ENCODE peak calls at places on chromosomes 3 and 15, in six cellular contexts. R is MM.1S, M is GM23248, P is GM23338, G is OCI-LY7, C is hepatocyte. Q is an unnamed sample.
A peak's percentile ranks its signal among the peaks of the same experiment; 100 is the strongest.

GRCh38 chr3:142910280-142910679 is 21.4 kb upstream of the PCOLCE2 start:
- DNase-seq in R (no peak), M (peak; percentile 69), P (no peak), G (no peak), C (peak; percentile 16), Q (no peak)

GRCh38 chr3:54755746-54756145 is 172.1 kb downstream of the LRTM1 start:
- DNase-seq in R (no peak), M (peak; percentile 31), P (no peak), G (no peak), C (no peak), Q (no peak)

GRCh38 chr3:153250450-153250849 is 88.4 kb downstream of the RAP2B start:
- DNase-seq in R (no peak), M (no peak), P (no peak), G (no peak), C (no peak), Q (no peak)

GRCh38 chr15:38864827-38865604 is 300.4 kb upstream of the RASGRP1 start:
- DNase-seq in R (no peak), M (peak; percentile 92), P (no peak), G (no peak), C (peak; percentile 19), Q (no peak)

GRCh38 chr15:48617619-48618018 is 27.9 kb downstream of the FBN1 start:
- DNase-seq in R (no peak), M (peak; percentile 75), P (no peak), G (no peak), C (no peak), Q (no peak)

GRCh38 chr3:41224120-41224806 is 25.0 kb downstream of the CTNNB1 start:
- DNase-seq in R (no peak), M (peak; percentile 93), P (no peak), G (no peak), C (no peak), Q (peak; percentile 44)

GRCh38 chr3:64224826-64225606 is at the start of gene PRICKLE2:
- DNase-seq in R (peak; percentile 94), M (peak; percentile 97), P (peak; percentile 86), G (peak; percentile 92), C (peak; percentile 56), Q (no peak)

GRCh38 chr3:195876297-195877031 is 31.9 kb downstream of the TNK2 start:
- DNase-seq in R (no peak), M (no peak), P (no peak), G (no peak), C (peak; percentile 51), Q (peak; percentile 90)

GRCh38 chr3:44721231-44722102 is 8.0 kb upstream of the ZNF501 start:
- DNase-seq in R (no peak), M (peak; percentile 26), P (peak; percentile 30), G (no peak), C (no peak), Q (no peak)

GRCh38 chr3:127671523-127672428 is 976 bp upstream of the ABTB1 start:
- DNase-seq in R (peak; percentile 10), M (peak; percentile 53), P (peak; percentile 32), G (peak; percentile 33), C (no peak), Q (no peak)

GRCh38 chr3:127495821-127496220 is 94.7 kb downstream of the TPRA1 start:
- DNase-seq in R (no peak), M (no peak), P (no peak), G (no peak), C (no peak), Q (no peak)

GRCh38 chr3:56421205-56421604 is 47.1 kb downstream of the ERC2 start:
- DNase-seq in R (no peak), M (no peak), P (no peak), G (no peak), C (no peak), Q (no peak)

GRCh38 chr15:57253082-57253481 is 123.2 kb upstream of the CGNL1 start:
- DNase-seq in R (no peak), M (no peak), P (peak; percentile 60), G (no peak), C (no peak), Q (no peak)

GRCh38 chr15:80979538-80980200 is 9.9 kb downstream of the MESD start:
- DNase-seq in R (no peak), M (no peak), P (no peak), G (no peak), C (no peak), Q (no peak)

GRCh38 chr15:80978685-80979084 is 10.9 kb downstream of the MESD start:
- DNase-seq in R (no peak), M (peak; percentile 45), P (no peak), G (no peak), C (no peak), Q (peak; percentile 51)

GRCh38 chr15:80982839-80983238 is 6.8 kb downstream of the MESD start:
- DNase-seq in R (no peak), M (no peak), P (no peak), G (no peak), C (no peak), Q (no peak)

GRCh38 chr15:80984856-80985255 is 4.8 kb downstream of the MESD start:
- DNase-seq in R (no peak), M (peak; percentile 55), P (no peak), G (no peak), C (no peak), Q (no peak)

DNA sequence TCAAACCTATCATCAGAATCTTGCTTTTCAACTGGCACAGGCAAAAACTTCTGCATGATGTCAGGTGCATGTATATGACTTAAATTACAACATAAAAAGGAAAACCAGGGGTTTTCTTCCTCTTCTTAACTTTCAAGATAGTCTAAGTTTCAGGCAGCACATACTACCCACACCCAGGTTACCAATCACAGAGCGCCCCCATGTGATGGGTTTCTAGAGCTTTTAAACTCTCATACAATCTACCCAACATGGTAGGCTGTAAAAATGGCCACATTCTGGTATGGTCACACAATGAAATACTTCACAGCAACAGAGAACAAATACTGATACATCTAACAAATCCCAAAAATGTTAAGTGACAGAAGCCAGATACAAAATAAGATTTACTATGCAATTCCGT is 7.4 kb downstream of the MESD start:
- DNase-seq in R (no peak), M (no peak), P (peak; percentile 53), G (no peak), C (no peak), Q (no peak)
- H4K20me1 ChIP-seq in R (peaks cover 9% of the 10 kb centered on the region), M (peaks cover 2% of the 10 kb centered on the region), P (peaks cover 37% of the 10 kb centered on the region), G (peaks cover 18% of the 10 kb centered on the region), C (peaks cover 8% of the 10 kb centered on the region), Q (peaks cover 7% of the 10 kb centered on the region)

GRCh38 chr3:120615863-120616599 is 19.9 kb downstream of the NDUFB4 start:
- DNase-seq in R (no peak), M (peak; percentile 81), P (peak; percentile 13), G (no peak), C (no peak), Q (peak; percentile 40)
- TF ChIP-seq EZH2phosphoT487 in R (no peak), M (no peak), P (no peak), G (no peak), C (no peak), Q (no peak)

GRCh38 chr15:84956199-84956598 is 25.5 kb upstream of the PDE8A start:
- DNase-seq in R (no peak), M (no peak), P (no peak), G (no peak), C (no peak), Q (no peak)

GRCh38 chr15:84962975-84963374 is 18.7 kb upstream of the PDE8A start:
- DNase-seq in R (no peak), M (no peak), P (no peak), G (no peak), C (no peak), Q (peak; percentile 63)

GRCh38 chr15:84960391-84961113 is 21.1 kb upstream of the PDE8A start:
- DNase-seq in R (no peak), M (no peak), P (peak; percentile 76), G (no peak), C (peak; percentile 23), Q (no peak)

GRCh38 chr15:84961707-84962106 is 19.9 kb upstream of the PDE8A start:
- DNase-seq in R (no peak), M (no peak), P (no peak), G (no peak), C (no peak), Q (peak; percentile 54)

DNA sequence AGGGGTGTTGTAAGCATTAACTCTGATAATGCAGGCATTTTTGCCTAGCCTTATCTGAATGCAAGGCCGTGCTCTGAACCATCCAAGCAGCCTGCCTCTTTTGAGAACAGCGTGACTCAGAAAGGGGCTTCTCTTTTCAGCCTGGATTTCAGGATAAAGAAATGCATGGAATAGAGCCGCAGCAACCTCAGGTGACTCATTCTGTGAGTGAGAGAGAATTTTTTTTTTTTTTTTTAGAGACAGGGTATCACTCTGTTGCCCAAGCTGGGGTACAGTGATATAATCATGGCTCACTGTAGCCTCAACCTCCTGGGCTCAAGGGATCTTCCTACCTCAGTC is 20.6 kb upstream of the PDE8A start:
- DNase-seq in R (no peak), M (peak; percentile 42), P (peak; percentile 31), G (no peak), C (peak; percentile 71), Q (peak; percentile 66)
- H3K9me2 ChIP-seq in R (no peaks in the 10 kb centered on the region), M (no peaks in the 10 kb centered on the region), P (no peaks in the 10 kb centered on the region), G (no peaks in the 10 kb centered on the region), C (no peaks in the 10 kb centered on the region), Q (no peaks in the 10 kb centered on the region)

GRCh38 chr15:68113751-68114150 is 59.6 kb downstream of the PIAS1 start:
- DNase-seq in R (no peak), M (peak; percentile 21), P (no peak), G (no peak), C (no peak), Q (no peak)
- H4K20me1 ChIP-seq in R (no peaks in the 10 kb centered on the region), M (no peaks in the 10 kb centered on the region), P (peaks cover 7% of the 10 kb centered on the region), G (peaks cover 4% of the 10 kb centered on the region), C (no peaks in the 10 kb centered on the region), Q (no peaks in the 10 kb centered on the region)

GRCh38 chr3:154766765-154767503 is 313.2 kb upstream of the MME start:
- DNase-seq in R (peak; percentile 34), M (no peak), P (no peak), G (peak; percentile 19), C (no peak), Q (no peak)
- TF ChIP-seq EZH2phosphoT487 in R (no peak), M (no peak), P (no peak), G (no peak), C (no peak), Q (no peak)

GRCh38 chr3:9180764-9181117 is 68.7 kb downstream of the SRGAP3 start:
- DNase-seq in R (no peak), M (no peak), P (no peak), G (no peak), C (no peak), Q (no peak)
- H3K9me2 ChIP-seq in R (no peaks in the 10 kb centered on the region), M (no peaks in the 10 kb centered on the region), P (no peaks in the 10 kb centered on the region), G (no peaks in the 10 kb centered on the region), C (no peaks in the 10 kb centered on the region), Q (no peaks in the 10 kb centered on the region)